ENCODE peak calls at places on chromosomes 2 and 18, in five cellular contexts. N, S, B, G and X are unnamed samples.

GRCh38 chr18:75247601-75248421 is 37.2 kb downstream of the TSHZ1 start:
- DNase-seq in S (peak), N (no peak), B (no peak), G (no peak), X (no peak)

GRCh38 chr2:102717308-102718018 is 44.4 kb upstream of the TMEM182 start:
- DNase-seq in B (no peak), N (no peak), G (no peak), S (no peak), X (no peak)

GRCh38 chr2:71001592-71002570 is 7.2 kb upstream of the TEX261 start:
- DNase-seq in N (no peak), G (no peak), B (no peak), S (no peak), X (no peak)

GRCh38 chr2:194205568-194206227 is 1451.3 kb upstream of the SLC39A10 start:
- DNase-seq in G (no peak), N (no peak), B (no peak), S (no peak), X (no peak)

GRCh38 chr2:102256281-102256680 is 55.1 kb upstream of the IL1RL1 start:
- DNase-seq in S (no peak), G (no peak), N (no peak), B (no peak), X (no peak)

GRCh38 chr18:13500227-13500865 is 226.0 kb downstream of the FAM210A start:
- DNase-seq in N (peak), S (no peak), G (no peak), B (no peak), X (no peak)

GRCh38 chr2:128178650-128179460 is 87.9 kb downstream of the UGGT1 start:
- DNase-seq in B (peak), N (peak), S (no peak), G (peak), X (peak)

GRCh38 chr2:44247924-44248323 is 27.4 kb upstream of the SLC3A1 start:
- DNase-seq in G (no peak), B (no peak), S (no peak), N (no peak), X (no peak)

GRCh38 chr2:11457935-11458334 is 8.0 kb downstream of the E2F6 start:
- DNase-seq in G (no peak), B (no peak), S (no peak), N (no peak), X (no peak)

GRCh38 chr2:159290289-159290907 is 3.9 kb upstream of the WDSUB1 start:
- DNase-seq in N (no peak), G (no peak), S (peak), B (no peak), X (no peak)

GRCh38 chr18:24370120-24370519 is 27.5 kb downstream of the OSBPL1A start:
- DNase-seq in S (no peak), B (no peak), N (no peak), G (no peak), X (no peak)

GRCh38 chr2:120735750-120736170 is at the start of gene GLI2:
- DNase-seq in G (no peak), N (peak), B (no peak), S (no peak), X (no peak)

GRCh38 chr18:7950380-7951143 is 383.4 kb downstream of the PTPRM start:
- DNase-seq in N (no peak), G (no peak), B (no peak), S (no peak), X (no peak)

GRCh38 chr2:147913701-147914480 is 69.1 kb downstream of the ACVR2A start:
- DNase-seq in G (no peak), B (no peak), N (no peak), S (no peak), X (no peak)

GRCh38 chr2:5923957-5924945 is 232.1 kb downstream of the SOX11 start:
- DNase-seq in S (no peak), G (no peak), N (no peak), B (no peak), X (no peak)

GRCh38 chr18:36893227-36893626 is 64.3 kb downstream of the KIAA1328 start:
- DNase-seq in B (no peak), N (no peak), G (no peak), S (no peak), X (no peak)

GRCh38 chr2:95054016-95054415 is 28.5 kb downstream of the MAL start:
- DNase-seq in G (no peak), N (no peak), S (no peak), B (no peak), X (no peak)

GRCh38 chr2:137964066-137964858 is at the start of gene HNMT:
- DNase-seq in N (no peak), G (no peak), S (no peak), B (no peak), X (no peak)

GRCh38 chr18:68454511-68455228 is 260.2 kb downstream of the TMX3 start:
- DNase-seq in N (no peak), S (no peak), G (no peak), B (no peak), X (no peak)

GRCh38 chr18:48538531-48539405 is at the start of gene CTIF:
- DNase-seq in G (peak), N (peak), S (peak), B (peak), X (peak)

GRCh38 chr2:179946810-179947485 is 60.1 kb downstream of the CWC22 start:
- DNase-seq in G (no peak), S (no peak), B (no peak), N (no peak), X (no peak)